ENCODE peak calls at places on chromosomes 11 and 22, in six cellular contexts. J, V, C, N, S and W are unnamed samples.

GRCh38 chr11:4704054-4704789 is at the start of gene MMP26:
- DNase-seq in V (no peak), N (no peak), S (no peak), J (peak; percentile 53), C (no peak), W (no peak)

GRCh38 chr11:104830080-104830479 is 68.2 kb downstream of the CASP12 start:
- DNase-seq in N (no peak), J (no peak), C (peak; percentile 35), V (no peak), S (no peak), W (no peak)

GRCh38 chr11:131474947-131475346 is 104.5 kb downstream of the NTM start:
- DNase-seq in N (no peak), S (no peak), C (no peak), V (no peak), J (no peak), W (no peak)

GRCh38 chr11:110207089-110207488 is 89.3 kb downstream of the RDX start:
- DNase-seq in V (no peak), S (no peak), N (no peak), C (no peak), J (no peak), W (no peak)

GRCh38 chr11:11334607-11335006 is 18.4 kb downstream of the CSNK2A3 start:
- DNase-seq in C (no peak), S (no peak), J (no peak), N (no peak), V (no peak), W (no peak)

GRCh38 chr11:12679471-12679870 is 5.2 kb downstream of the TEAD1 start:
- DNase-seq in V (no peak), J (no peak), S (no peak), N (no peak), C (no peak), W (no peak)

GRCh38 chr11:120354068-120354467 is 17.9 kb downstream of the ARHGEF12 start:
- DNase-seq in J (no peak), V (no peak), S (no peak), C (peak; percentile 57), N (no peak), W (no peak)

GRCh38 chr11:5369793-5370192 is 13.8 kb upstream of the OR51M1 start:
- DNase-seq in J (no peak), C (peak; percentile 75), V (no peak), S (no peak), N (no peak), W (no peak)

GRCh38 chr22:30188911-30189310 is 57.6 kb downstream of the LIF start:
- DNase-seq in J (no peak), N (no peak), S (no peak), V (no peak), C (no peak), W (no peak)
- H3K27ac ChIP-seq in J (no peak overlapping the region), N (no peak overlapping the region), S (no peak overlapping the region), V (no peak overlapping the region), C (peak overlapping the region; percentile 49), W (no peak overlapping the region)

DNA sequence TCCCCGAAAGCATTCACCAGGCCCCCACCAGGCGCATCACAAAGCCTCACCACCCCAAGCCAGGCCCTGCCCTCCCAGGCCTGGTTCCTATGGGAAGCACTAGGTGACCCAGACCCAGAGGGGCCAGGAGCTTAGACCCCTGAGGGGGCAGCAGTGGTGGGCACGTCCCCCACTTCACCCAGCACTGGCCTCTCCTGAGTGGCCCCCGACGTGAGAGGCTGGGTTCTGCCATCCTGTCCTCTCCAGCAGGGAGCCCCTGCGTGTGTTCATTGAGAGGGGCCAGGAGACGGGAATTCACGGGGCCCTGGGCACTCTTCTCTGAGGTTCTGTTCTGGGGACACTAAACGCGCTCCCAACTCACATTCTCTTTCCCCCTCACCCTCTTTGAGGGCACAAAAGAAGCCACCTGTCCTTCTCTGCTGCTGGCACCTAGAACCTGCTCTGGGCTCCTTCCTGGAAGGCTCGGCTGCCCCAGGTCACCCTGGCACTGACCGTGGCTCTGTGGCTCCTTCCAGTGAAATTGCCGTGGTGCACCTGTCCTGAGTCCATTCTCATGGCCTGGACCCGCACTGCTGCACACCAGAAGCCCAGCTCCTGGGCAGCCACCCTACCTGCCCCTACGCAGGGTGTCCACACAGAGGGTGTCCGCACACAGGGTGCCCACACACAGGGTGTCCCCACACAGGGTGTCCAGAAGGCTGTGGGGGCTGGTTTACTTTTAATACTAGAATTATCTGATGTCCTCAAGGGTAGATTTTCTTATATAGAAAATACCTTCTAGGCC is 12.2 kb downstream of the PTDSS2 start:
- DNase-seq in V (no peak), S (peak; percentile 8), N (no peak), C (no peak), J (no peak), W (no peak)
- H3K27ac ChIP-seq in V (no peak overlapping the region), S (no peak overlapping the region), N (no peak overlapping the region), C (no peak overlapping the region), J (no peak overlapping the region), W (peak overlapping the region; percentile 89)

GRCh38 chr22:24582111-24582814 is 10.6 kb downstream of the LRRC75B start:
- DNase-seq in V (no peak), N (no peak), S (no peak), J (no peak), C (no peak), W (no peak)

GRCh38 chr22:24584871-24585411 is 7.9 kb downstream of the LRRC75B start:
- DNase-seq in S (no peak), C (no peak), V (no peak), J (no peak), N (no peak), W (no peak)

GRCh38 chr22:24583972-24584790 is 8.7 kb downstream of the LRRC75B start:
- DNase-seq in N (no peak), V (no peak), C (no peak), S (no peak), J (no peak), W (no peak)

GRCh38 chr22:24585461-24585860 is 7.4 kb downstream of the LRRC75B start:
- DNase-seq in N (no peak), S (no peak), V (no peak), J (no peak), C (no peak), W (no peak)

GRCh38 chr22:24583221-24583971 is 9.5 kb downstream of the LRRC75B start:
- DNase-seq in S (no peak), J (peak; percentile 48), V (no peak), C (no peak), N (no peak), W (no peak)
- H3K27ac ChIP-seq in S (no peak overlapping the region), J (peak overlapping the region; percentile 65), V (no peak overlapping the region), C (no peak overlapping the region), N (peak overlapping the region; percentile 61), W (peak overlapping the region; percentile 71)

GRCh38 chr11:105935791-105936190 is 86.2 kb downstream of the MSANTD4 start:
- DNase-seq in C (no peak), V (no peak), N (no peak), J (no peak), S (no peak), W (no peak)
- H3K27ac ChIP-seq in C (no peak overlapping the region), V (peak overlapping the region; percentile 54), N (no peak overlapping the region), J (no peak overlapping the region), S (no peak overlapping the region), W (no peak overlapping the region)

GRCh38 chr11:75107187-75107586 is 10.5 kb upstream of the OR2AT4 start:
- DNase-seq in V (no peak), J (no peak), C (peak; percentile 45), N (no peak), S (no peak), W (no peak)

GRCh38 chr11:75103380-75104026 is 6.8 kb upstream of the OR2AT4 start:
- DNase-seq in S (no peak), J (no peak), N (no peak), V (no peak), C (peak; percentile 52), W (no peak)

GRCh38 chr11:75101424-75102128 is 4.9 kb upstream of the OR2AT4 start:
- DNase-seq in N (no peak), S (no peak), J (no peak), V (no peak), C (no peak), W (no peak)

GRCh38 chr11:75100314-75100713 is 3.6 kb upstream of the OR2AT4 start:
- DNase-seq in C (peak; percentile 64), V (no peak), N (no peak), J (no peak), S (no peak), W (no peak)

GRCh38 chr11:75105462-75105925 is 8.8 kb upstream of the OR2AT4 start:
- DNase-seq in J (no peak), V (no peak), C (peak; percentile 46), S (no peak), N (no peak), W (no peak)
- H3K27ac ChIP-seq in J (no peak overlapping the region), V (no peak overlapping the region), C (no peak overlapping the region), S (no peak overlapping the region), N (no peak overlapping the region), W (no peak overlapping the region)

DNA sequence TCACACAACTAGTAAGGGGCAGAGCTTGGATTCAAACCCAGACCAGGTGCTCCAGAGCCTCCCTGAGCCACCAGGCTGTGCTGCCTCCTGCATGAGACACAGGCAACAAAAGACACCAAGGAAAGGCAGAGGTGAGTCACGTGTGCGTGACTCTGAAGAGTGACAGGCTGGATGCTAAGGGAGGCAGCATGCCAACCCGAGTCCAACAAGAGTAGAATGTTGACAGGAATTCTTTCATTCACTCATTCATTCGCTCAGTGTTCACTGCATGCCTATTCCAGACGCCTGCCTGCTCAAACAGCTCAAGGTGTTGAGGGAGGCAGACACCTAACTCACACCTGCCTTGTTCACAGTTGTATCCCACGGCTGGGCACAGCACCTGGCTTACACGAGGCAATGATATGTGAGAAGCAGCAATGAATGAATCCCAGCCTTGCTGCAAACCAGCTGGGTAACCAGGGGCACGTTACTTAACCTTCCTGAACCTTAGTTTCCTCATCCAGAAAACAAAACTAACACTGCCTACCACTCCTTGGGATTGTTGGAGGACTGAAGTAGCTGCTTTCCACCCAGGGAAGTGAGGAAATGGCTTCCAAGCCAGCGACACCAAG is 73.8 kb upstream of the ARFGAP3 start:
- DNase-seq in C (peak; percentile 40), J (peak; percentile 86), N (no peak), V (no peak), S (peak; percentile 39), W (peak; percentile 63)
- H3K27ac ChIP-seq in C (peak overlapping the region; percentile 97), J (peak overlapping the region; percentile 91), N (peak overlapping the region; percentile 86), V (no peak overlapping the region), S (peak overlapping the region; percentile 77), W (peak overlapping the region; percentile 95)